ENCODE peak calls at places on chromosomes 1 and 21, in five cellular contexts. One of them, this sample, is unnamed. For H3K27me3, the result is how much of the 10 kb centered on the place peaks cover.

GRCh38 chr21:25701529-25701928 is 33.2 kb downstream of the ATP5PF start:
- DNase-seq in SJSA1: no peak
- DNase-seq in right cardiac atrium: no peak
- DNase-seq in mammary epithelial cell: no peak
- DNase-seq in small intestine: no peak
- DNase-seq in this sample: no peak

GRCh38 chr1:74145086-74145485 is 52.9 kb downstream of the LRRIQ3 start:
- DNase-seq in SJSA1: no peak
- DNase-seq in right cardiac atrium: no peak
- DNase-seq in mammary epithelial cell: no peak
- DNase-seq in small intestine: no peak
- DNase-seq in this sample: no peak

GRCh38 chr1:53334781-53335180 is 6.9 kb upstream of the LRP8 start:
- DNase-seq in SJSA1: peak
- DNase-seq in right cardiac atrium: no peak
- DNase-seq in mammary epithelial cell: no peak
- DNase-seq in small intestine: no peak
- DNase-seq in this sample: no peak

GRCh38 chr1:74010206-74010605 is 187.8 kb downstream of the LRRIQ3 start:
- DNase-seq in SJSA1: no peak
- DNase-seq in right cardiac atrium: no peak
- DNase-seq in mammary epithelial cell: no peak
- DNase-seq in small intestine: peak
- DNase-seq in this sample: no peak

GRCh38 chr21:27429612-27430361 is 462.9 kb upstream of the ADAMTS5 start:
- DNase-seq in SJSA1: no peak
- DNase-seq in right cardiac atrium: no peak
- DNase-seq in mammary epithelial cell: no peak
- DNase-seq in small intestine: peak
- DNase-seq in this sample: no peak

GRCh38 chr1:98763488-98764141 is 102.1 kb downstream of the SNX7 start:
- DNase-seq in SJSA1: no peak
- DNase-seq in right cardiac atrium: no peak
- DNase-seq in mammary epithelial cell: no peak
- DNase-seq in small intestine: no peak
- DNase-seq in this sample: peak

GRCh38 chr1:86259390-86259789 is 102.8 kb upstream of the COL24A1 start:
- DNase-seq in SJSA1: no peak
- DNase-seq in right cardiac atrium: no peak
- DNase-seq in mammary epithelial cell: no peak
- DNase-seq in small intestine: no peak
- DNase-seq in this sample: peak

GRCh38 chr1:115529216-115529897 is 112.4 kb upstream of the VANGL1 start:
- DNase-seq in SJSA1: no peak
- DNase-seq in right cardiac atrium: no peak
- DNase-seq in mammary epithelial cell: peak
- DNase-seq in small intestine: no peak
- DNase-seq in this sample: no peak

GRCh38 chr1:246608616-246609376 is 42.5 kb downstream of the CNST start:
- DNase-seq in SJSA1: peak
- DNase-seq in right cardiac atrium: peak
- DNase-seq in mammary epithelial cell: peak
- DNase-seq in small intestine: peak
- DNase-seq in this sample: no peak

GRCh38 chr1:117735045-117735992 is 129.5 kb downstream of the TENT5C start:
- DNase-seq in SJSA1: no peak
- DNase-seq in right cardiac atrium: no peak
- DNase-seq in mammary epithelial cell: peak
- DNase-seq in small intestine: peak
- DNase-seq in this sample: peak

GRCh38 chr1:24762133-24762676 is 17.0 kb downstream of the CLIC4 start:
- DNase-seq in SJSA1: no peak
- DNase-seq in right cardiac atrium: no peak
- DNase-seq in mammary epithelial cell: peak
- DNase-seq in small intestine: no peak
- DNase-seq in this sample: no peak

GRCh38 chr1:117686907-117687306 is 81.1 kb downstream of the TENT5C start:
- DNase-seq in SJSA1: peak
- DNase-seq in right cardiac atrium: no peak
- DNase-seq in mammary epithelial cell: no peak
- DNase-seq in small intestine: no peak
- DNase-seq in this sample: peak

GRCh38 chr21:46622226-46622625 is 13.2 kb upstream of the PRMT2 start:
- DNase-seq in SJSA1: no peak
- DNase-seq in right cardiac atrium: no peak
- DNase-seq in mammary epithelial cell: no peak
- DNase-seq in small intestine: peak
- DNase-seq in this sample: no peak

GRCh38 chr21:45874716-45875415 is 106.7 kb upstream of the COL6A1 start:
- DNase-seq in SJSA1: peak
- DNase-seq in right cardiac atrium: peak
- DNase-seq in mammary epithelial cell: no peak
- DNase-seq in small intestine: no peak
- DNase-seq in this sample: no peak

GRCh38 chr1:109756848-109757521 is 6.7 kb downstream of the EPS8L3 start:
- DNase-seq in SJSA1: peak
- DNase-seq in right cardiac atrium: no peak
- DNase-seq in mammary epithelial cell: no peak
- DNase-seq in small intestine: no peak
- DNase-seq in this sample: no peak

GRCh38 chr1:91311672-91312071 is 93.0 kb downstream of the HFM1 start:
- DNase-seq in SJSA1: no peak
- DNase-seq in right cardiac atrium: no peak
- DNase-seq in mammary epithelial cell: no peak
- DNase-seq in small intestine: no peak
- DNase-seq in this sample: no peak

GRCh38 chr1:205703072-205703471 is 22.8 kb upstream of the SLC45A3 start:
- DNase-seq in SJSA1: no peak
- DNase-seq in right cardiac atrium: no peak
- DNase-seq in mammary epithelial cell: no peak
- DNase-seq in small intestine: no peak
- DNase-seq in this sample: no peak

GRCh38 chr1:205706601-205707502 is 26.5 kb upstream of the SLC45A3 start:
- DNase-seq in SJSA1: no peak
- DNase-seq in right cardiac atrium: no peak
- DNase-seq in mammary epithelial cell: no peak
- DNase-seq in small intestine: no peak
- DNase-seq in this sample: peak

GRCh38 chr1:205701891-205702290 is 21.6 kb upstream of the SLC45A3 start:
- DNase-seq in SJSA1: no peak
- DNase-seq in right cardiac atrium: no peak
- DNase-seq in mammary epithelial cell: no peak
- DNase-seq in small intestine: no peak
- DNase-seq in this sample: no peak

GRCh38 chr1:205701405-205701804 is 21.1 kb upstream of the SLC45A3 start:
- DNase-seq in SJSA1: no peak
- DNase-seq in right cardiac atrium: no peak
- DNase-seq in mammary epithelial cell: no peak
- DNase-seq in small intestine: no peak
- DNase-seq in this sample: no peak

DNA sequence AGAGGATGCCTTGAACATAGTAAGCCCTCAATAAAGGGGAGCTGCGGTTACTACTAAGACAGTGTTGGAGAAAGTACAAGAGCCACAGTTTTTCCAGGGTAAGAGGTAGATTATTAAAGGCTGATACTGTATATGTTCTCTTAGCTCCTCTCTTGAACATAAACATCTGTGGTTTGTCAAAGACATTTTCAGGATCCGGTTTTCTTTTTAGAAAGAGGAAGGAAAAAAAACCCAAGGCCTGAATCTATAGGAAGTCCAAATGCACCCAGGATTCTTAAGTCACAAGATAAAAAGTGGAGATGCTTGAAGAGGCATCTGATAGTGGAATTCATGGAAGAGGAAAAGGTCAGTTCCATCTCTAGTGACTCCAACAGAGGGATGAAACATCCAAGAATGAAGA is 24.6 kb upstream of the SLC45A3 start:
- DNase-seq in SJSA1: no peak
- DNase-seq in right cardiac atrium: no peak
- DNase-seq in mammary epithelial cell: no peak
- DNase-seq in small intestine: no peak
- DNase-seq in this sample: no peak
- H3K27me3 ChIP-seq in SJSA1: under half
- H3K27me3 ChIP-seq in right cardiac atrium: under half
- H3K27me3 ChIP-seq in mammary epithelial cell: under half
- H3K27me3 ChIP-seq in small intestine: under half
- H3K27me3 ChIP-seq in this sample: under half

DNA sequence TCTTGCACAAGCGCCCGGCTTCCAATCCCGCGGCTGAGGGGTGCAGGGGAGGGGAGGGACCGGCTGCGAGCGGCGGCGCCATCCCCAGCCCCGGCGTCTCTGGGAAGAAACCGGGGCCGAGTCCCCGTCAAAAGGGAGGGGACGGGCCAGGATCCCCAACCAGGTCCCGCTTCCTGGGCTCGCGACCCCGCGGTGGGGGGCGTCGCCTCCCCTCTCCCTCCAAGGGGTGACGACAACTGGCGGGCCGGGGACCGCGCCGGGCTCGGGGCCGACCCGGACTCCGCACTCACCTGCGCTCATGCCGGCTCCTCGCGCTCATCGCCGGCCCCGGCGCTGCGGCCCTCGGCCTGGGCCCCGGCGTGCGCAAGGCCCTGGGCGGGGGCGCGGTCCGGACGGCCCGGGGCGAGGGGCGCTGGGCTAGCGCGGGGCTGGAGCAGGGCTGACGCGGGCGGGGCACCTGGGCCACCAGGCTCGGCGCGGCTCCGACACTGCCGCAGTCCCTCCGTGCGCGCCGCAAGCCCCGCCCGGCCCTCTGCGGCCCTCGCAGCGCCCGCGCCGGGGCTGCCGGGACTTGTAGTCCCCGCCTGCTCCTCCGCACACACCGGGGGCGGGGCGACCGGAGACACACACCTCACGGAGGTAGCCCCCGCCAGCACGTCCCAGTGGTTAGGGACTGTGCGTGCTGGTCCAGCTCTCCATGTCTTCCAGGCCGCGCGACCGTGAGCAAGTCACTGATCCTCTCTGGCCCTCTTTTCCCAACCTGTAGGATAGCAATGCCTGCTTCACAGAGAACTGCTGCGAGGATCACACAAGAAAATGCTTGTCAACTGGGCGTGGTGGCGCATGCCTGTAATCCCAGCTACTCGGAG is at the start of gene ATP13A2:
- DNase-seq in SJSA1: peak
- DNase-seq in right cardiac atrium: peak
- DNase-seq in mammary epithelial cell: peak
- DNase-seq in small intestine: peak
- DNase-seq in this sample: peak
- H3K27me3 ChIP-seq in SJSA1: under half
- H3K27me3 ChIP-seq in right cardiac atrium: under half
- H3K27me3 ChIP-seq in mammary epithelial cell: under half
- H3K27me3 ChIP-seq in small intestine: under half
- H3K27me3 ChIP-seq in this sample: under half

GRCh38 chr1:79040424-79041089 is 34.0 kb upstream of the ADGRL4 start:
- DNase-seq in SJSA1: no peak
- DNase-seq in right cardiac atrium: no peak
- DNase-seq in mammary epithelial cell: peak
- DNase-seq in small intestine: no peak
- DNase-seq in this sample: no peak
- H3K27me3 ChIP-seq in SJSA1: under half
- H3K27me3 ChIP-seq in right cardiac atrium: under half
- H3K27me3 ChIP-seq in mammary epithelial cell: under half
- H3K27me3 ChIP-seq in small intestine: under half
- H3K27me3 ChIP-seq in this sample: under half

GRCh38 chr1:156365754-156366153 is 3.3 kb upstream of the RHBG start:
- DNase-seq in SJSA1: no peak
- DNase-seq in right cardiac atrium: no peak
- DNase-seq in mammary epithelial cell: no peak
- DNase-seq in small intestine: no peak
- DNase-seq in this sample: no peak
- H3K27me3 ChIP-seq in SJSA1: under half
- H3K27me3 ChIP-seq in right cardiac atrium: under half
- H3K27me3 ChIP-seq in mammary epithelial cell: under half
- H3K27me3 ChIP-seq in small intestine: under half
- H3K27me3 ChIP-seq in this sample: under half